ENCODE peak calls at places on chromosomes 7 and 10, in ten cellular contexts. R is body of pancreas; H is AG09309; T is PC-9; S is foreskin fibroblast; M is CD4-positive, alpha-beta T cell; Z is MCF 10A; D is AG10803; U is brain microvascular endothelial cell; O is glutamatergic neuron. E is an unnamed sample.
A peak's percentile ranks its signal among the peaks of the same experiment; 100 is the strongest.

GRCh38 chr7:80466638-80467037 is 45.2 kb downstream of the GNAT3 start:
- DNase-seq in R (no peak), H (no peak), T (no peak), S (peak; percentile 7), M (no peak), Z (no peak), D (no peak), U (no peak), O (no peak), E (no peak)

GRCh38 chr7:136957391-136957790 is 88.9 kb downstream of the CHRM2 start:
- DNase-seq in R (no peak), H (no peak), T (no peak), S (peak; percentile 48), M (no peak), Z (no peak), D (no peak), U (peak; percentile 20), O (no peak), E (no peak)

GRCh38 chr7:102170417-102170970 is 116.2 kb upstream of the SH2B2 start:
- DNase-seq in R (no peak), H (no peak), T (no peak), S (no peak), M (no peak), Z (no peak), D (no peak), U (peak; percentile 55), O (peak; percentile 69), E (no peak)

GRCh38 chr7:105990726-105991465 is 27.8 kb downstream of the CDHR3 start:
- DNase-seq in R (no peak), H (no peak), T (no peak), S (peak; percentile 47), M (no peak), Z (no peak), D (peak; percentile 11), U (no peak), O (no peak), E (no peak)

GRCh38 chr7:55887786-55888185 is 530 bp downstream of the ZNF713 start:
- DNase-seq in R (no peak), H (no peak), T (no peak), S (peak; percentile 11), M (no peak), Z (no peak), D (no peak), U (no peak), O (no peak), E (no peak)

GRCh38 chr10:34721201-34721840 is 93.8 kb downstream of the PARD3 start:
- DNase-seq in R (no peak), H (no peak), T (peak; percentile 64), S (peak; percentile 66), M (no peak), Z (peak; percentile 50), D (peak; percentile 77), U (peak; percentile 70), O (no peak), E (no peak)

GRCh38 chr7:92988941-92989540 is 128.7 kb downstream of the SAMD9 start:
- DNase-seq in R (no peak), H (no peak), T (no peak), S (peak; percentile 51), M (no peak), Z (peak; percentile 13), D (peak; percentile 80), U (no peak), O (no peak), E (no peak)

GRCh38 chr7:25894002-25894901 is 257.7 kb upstream of the NFE2L3 start:
- DNase-seq in R (peak; percentile 72), H (no peak), T (no peak), S (no peak), M (peak; percentile 15), Z (peak; percentile 53), D (peak; percentile 1), U (no peak), O (no peak), E (no peak)

GRCh38 chr7:111460695-111461094 is 101.6 kb downstream of the IMMP2L start:
- DNase-seq in R (no peak), H (no peak), T (no peak), S (no peak), M (no peak), Z (no peak), D (no peak), U (no peak), O (no peak), E (no peak)

GRCh38 chr7:111459757-111460280 is 102.5 kb downstream of the IMMP2L start:
- DNase-seq in R (no peak), H (no peak), T (no peak), S (no peak), M (no peak), Z (peak; percentile 2), D (peak; percentile 22), U (no peak), O (no peak), E (no peak)

DNA sequence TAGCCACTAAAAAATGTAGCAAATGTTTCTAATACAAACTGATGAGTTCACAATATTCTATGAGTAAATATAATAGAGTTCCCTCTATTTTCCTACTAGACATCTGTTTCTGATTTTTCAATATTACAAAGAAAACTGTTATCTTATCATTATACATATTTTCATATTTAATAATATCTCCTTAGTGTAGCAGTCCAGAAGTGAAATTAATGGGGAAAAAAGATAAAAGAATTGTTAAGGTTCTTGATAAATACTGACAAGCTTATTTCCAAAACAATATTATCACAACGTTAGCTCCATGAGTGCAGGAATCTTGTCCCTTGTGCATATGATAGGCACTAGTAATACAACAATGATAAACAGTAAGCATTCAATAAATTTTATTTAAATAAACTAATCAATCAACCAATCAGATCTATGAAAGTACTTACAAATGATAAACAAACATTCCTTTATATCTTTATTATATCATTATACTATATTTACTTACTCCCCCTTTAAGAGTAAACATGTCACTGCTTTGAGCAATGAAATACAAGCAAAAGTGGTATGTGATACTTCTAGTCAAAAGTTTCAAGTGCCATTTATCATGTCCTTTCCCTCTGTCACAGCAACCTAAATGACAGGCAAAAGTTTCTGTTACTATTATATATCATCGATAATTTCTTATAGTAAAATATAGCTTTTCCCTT is 103.1 kb downstream of the IMMP2L start:
- DNase-seq in R (no peak), H (no peak), T (no peak), S (no peak), M (no peak), Z (no peak), D (no peak), U (no peak), O (no peak), E (no peak)
- TF ChIP-seq CTCF in R (no peak), H (no peak), T (no peak), S (no peak), M (no peak), Z (no peak), D (no peak), U (no peak), O (no peak), E (no peak)

GRCh38 chr10:48309711-48310226 is 3.3 kb downstream of the MAPK8 start:
- DNase-seq in R (no peak), H (no peak), T (peak; percentile 97), S (peak; percentile 40), M (no peak), Z (peak; percentile 38), D (peak; percentile 69), U (no peak), O (no peak), E (no peak)
- TF ChIP-seq CTCF in R (no peak), H (no peak), T (peak; percentile 63), S (no peak), M (peak; percentile 59), Z (peak; percentile 26), D (peak; percentile 21), U (no peak), O (no peak), E (no peak)

GRCh38 chr10:113300628-113301027 is 252.2 kb upstream of the HABP2 start:
- DNase-seq in R (no peak), H (no peak), T (no peak), S (no peak), M (no peak), Z (no peak), D (no peak), U (no peak), O (no peak), E (no peak)

GRCh38 chr10:113303747-113304146 is 249.1 kb upstream of the HABP2 start:
- DNase-seq in R (no peak), H (no peak), T (peak; percentile 53), S (peak; percentile 25), M (no peak), Z (peak; percentile 20), D (peak; percentile 58), U (peak; percentile 26), O (no peak), E (no peak)

GRCh38 chr10:113298616-113299015 is 254.2 kb upstream of the HABP2 start:
- DNase-seq in R (no peak), H (no peak), T (no peak), S (no peak), M (no peak), Z (no peak), D (no peak), U (no peak), O (no peak), E (no peak)

GRCh38 chr10:113302062-113302461 is 250.8 kb upstream of the HABP2 start:
- DNase-seq in R (no peak), H (no peak), T (no peak), S (no peak), M (no peak), Z (no peak), D (no peak), U (no peak), O (no peak), E (no peak)

GRCh38 chr10:113301342-113301984 is 251.4 kb upstream of the HABP2 start:
- DNase-seq in R (no peak), H (no peak), T (no peak), S (no peak), M (no peak), Z (peak; percentile 11), D (no peak), U (no peak), O (no peak), E (no peak)
- TF ChIP-seq CTCF in R (no peak), H (no peak), T (no peak), S (no peak), M (no peak), Z (no peak), D (no peak), U (peak; percentile 7), O (no peak), E (peak; percentile 15)

GRCh38 chr10:71827828-71828227 is 23.2 kb downstream of the PSAP start:
- DNase-seq in R (no peak), H (no peak), T (peak; percentile 12), S (no peak), M (no peak), Z (no peak), D (no peak), U (no peak), O (no peak), E (no peak)

GRCh38 chr10:71821909-71822763 is 28.9 kb downstream of the PSAP start:
- DNase-seq in R (no peak), H (no peak), T (no peak), S (peak; percentile 36), M (no peak), Z (no peak), D (peak; percentile 69), U (peak; percentile 16), O (no peak), E (no peak)

GRCh38 chr10:71823356-71823755 is 27.7 kb downstream of the PSAP start:
- DNase-seq in R (no peak), H (no peak), T (no peak), S (no peak), M (no peak), Z (no peak), D (no peak), U (no peak), O (no peak), E (no peak)

GRCh38 chr10:71828702-71829101 is 22.3 kb downstream of the PSAP start:
- DNase-seq in R (no peak), H (no peak), T (no peak), S (no peak), M (no peak), Z (no peak), D (no peak), U (no peak), O (no peak), E (no peak)

GRCh38 chr10:71825217-71825616 is 25.8 kb downstream of the PSAP start:
- DNase-seq in R (no peak), H (no peak), T (peak; percentile 19), S (no peak), M (no peak), Z (no peak), D (no peak), U (no peak), O (no peak), E (no peak)
- TF ChIP-seq CTCF in R (no peak), H (no peak), T (no peak), S (no peak), M (no peak), Z (no peak), D (no peak), U (peak; percentile 21), O (no peak), E (peak; percentile 35)